ENCODE peak calls at places on chromosome 2, in ten cellular contexts. F, Y, E, A, I, T, V, O, D and H are unnamed samples.

GRCh38 chr2:10521356-10521755 is 73.2 kb upstream of the ODC1 start:
- DNase-seq in A (no peak), V (no peak), O (no peak), F (peak; percentile 33), I (peak; percentile 30), Y (no peak), T (peak; percentile 64), D (no peak), E (no peak), H (no peak)

GRCh38 chr2:204199357-204199756 is 262.8 kb downstream of the ICOS start:
- DNase-seq in D (no peak), E (no peak), O (no peak), T (no peak), V (no peak), A (no peak), Y (no peak), I (no peak), F (no peak), H (no peak)

GRCh38 chr2:164903214-164903613 is 52.1 kb downstream of the SLC38A11 start:
- DNase-seq in F (no peak), T (no peak), V (no peak), E (peak; percentile 56), I (no peak), A (peak; percentile 76), D (no peak), O (no peak), Y (no peak), H (no peak)

GRCh38 chr2:157810037-157810436 is 66.1 kb downstream of the ACVR1 start:
- DNase-seq in V (no peak), T (no peak), F (no peak), O (no peak), I (no peak), Y (no peak), A (peak; percentile 48), E (no peak), D (no peak), H (no peak)

GRCh38 chr2:191917430-191917881 is 70.6 kb upstream of the CAVIN2 start:
- DNase-seq in D (no peak), A (peak; percentile 12), Y (no peak), E (peak; percentile 11), V (no peak), F (no peak), T (no peak), O (no peak), I (no peak), H (no peak)

GRCh38 chr2:8457092-8457481 is 224.8 kb upstream of the ID2 start:
- DNase-seq in F (no peak), D (no peak), A (no peak), E (no peak), O (no peak), T (no peak), V (no peak), Y (no peak), I (peak; percentile 63), H (no peak)

GRCh38 chr2:127208313-127208712 is 11.8 kb downstream of the CYP27C1 start:
- DNase-seq in Y (no peak), A (peak; percentile 29), V (no peak), D (no peak), I (no peak), F (no peak), E (peak; percentile 22), T (peak; percentile 94), O (peak; percentile 39), H (no peak)

GRCh38 chr2:206219957-206220356 is 54.5 kb upstream of the ZDBF2 start:
- DNase-seq in I (no peak), V (no peak), T (no peak), O (no peak), E (no peak), D (no peak), Y (no peak), F (no peak), A (no peak), H (no peak)

GRCh38 chr2:201933792-201934229 is 99.8 kb upstream of the FZD7 start:
- DNase-seq in A (peak; percentile 50), V (no peak), T (peak; percentile 68), F (no peak), I (no peak), Y (peak; percentile 65), E (peak; percentile 52), O (no peak), D (no peak), H (no peak)

GRCh38 chr2:158756976-158757375 is 38.1 kb upstream of the DAPL1 start:
- DNase-seq in D (no peak), E (peak; percentile 79), F (no peak), O (no peak), Y (no peak), T (no peak), V (no peak), A (no peak), I (no peak), H (no peak)

GRCh38 chr2:113679457-113679856 is 52.4 kb downstream of the RABL2A start:
- DNase-seq in E (no peak), A (no peak), T (no peak), O (no peak), F (no peak), I (no peak), V (no peak), D (no peak), Y (no peak), H (no peak)

GRCh38 chr2:11762031-11762430 is 15.6 kb downstream of the LPIN1 start:
- DNase-seq in T (no peak), O (no peak), A (no peak), V (no peak), F (no peak), D (no peak), E (no peak), I (no peak), Y (no peak), H (no peak)

GRCh38 chr2:27572998-27573429 is 9.8 kb upstream of the ZNF512 start:
- DNase-seq in D (no peak), V (no peak), E (no peak), I (no peak), T (no peak), F (no peak), O (no peak), A (no peak), Y (no peak), H (no peak)

GRCh38 chr2:28664120-28664842 is 87.3 kb upstream of the PPP1CB start:
- DNase-seq in I (no peak), D (no peak), V (no peak), O (no peak), E (peak; percentile 44), A (peak; percentile 78), Y (no peak), T (peak; percentile 84), F (no peak), H (no peak)
- H3K9me3 ChIP-seq in I (no peaks in the 10 kb centered on the region), D (no peaks in the 10 kb centered on the region), V (no peaks in the 10 kb centered on the region), O (no peaks in the 10 kb centered on the region), E (no peaks in the 10 kb centered on the region), A (no peaks in the 10 kb centered on the region), Y (no peaks in the 10 kb centered on the region), T (no peaks in the 10 kb centered on the region), F (no peaks in the 10 kb centered on the region), H (no peaks in the 10 kb centered on the region)

DNA sequence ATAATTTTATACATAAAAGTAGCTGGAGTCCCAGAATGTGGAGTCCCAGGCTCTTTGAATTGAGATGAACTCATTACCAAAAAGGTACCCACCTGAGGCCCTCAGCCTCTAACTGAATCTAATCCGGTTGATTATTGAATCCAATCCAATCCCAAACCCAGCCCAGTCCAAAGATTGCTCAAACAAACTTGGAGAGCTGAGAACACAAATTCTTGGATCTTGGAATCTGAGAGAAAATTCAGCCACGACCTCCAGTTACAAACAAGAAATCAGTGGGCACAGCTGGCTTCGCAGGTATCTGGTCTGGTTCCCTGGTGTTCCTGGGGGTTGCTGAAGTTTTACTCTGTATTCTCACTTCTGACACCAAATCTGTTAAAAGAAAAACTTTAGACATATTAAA is 28.4 kb upstream of the RHOB start:
- DNase-seq in A (no peak), I (no peak), F (no peak), D (no peak), T (no peak), O (no peak), E (no peak), V (no peak), Y (no peak), H (no peak)
- H3K4me1 ChIP-seq in A (no peaks in the 10 kb centered on the region), I (no peaks in the 10 kb centered on the region), F (peaks cover 7% of the 10 kb centered on the region), D (peaks cover 24% of the 10 kb centered on the region), T (peaks cover 22% of the 10 kb centered on the region), O (peaks cover 17% of the 10 kb centered on the region), E (peaks cover 9% of the 10 kb centered on the region), V (no peaks in the 10 kb centered on the region), Y (peaks cover 24% of the 10 kb centered on the region), H (no peaks in the 10 kb centered on the region)

GRCh38 chr2:196613302-196613701 is 26.2 kb upstream of the CCDC150 start:
- DNase-seq in O (peak; percentile 9), F (no peak), D (no peak), V (no peak), A (no peak), Y (no peak), I (no peak), E (no peak), T (no peak), H (no peak)

GRCh38 chr2:196610796-196611195 is 28.7 kb upstream of the CCDC150 start:
- DNase-seq in V (no peak), D (no peak), Y (no peak), T (no peak), O (no peak), E (no peak), I (no peak), F (no peak), A (peak; percentile 56), H (no peak)

GRCh38 chr2:196607073-196607472 is 32.4 kb upstream of the CCDC150 start:
- DNase-seq in T (no peak), Y (no peak), A (peak; percentile 49), F (no peak), O (no peak), E (peak; percentile 21), I (no peak), D (no peak), V (no peak), H (no peak)

GRCh38 chr2:196606516-196606915 is 33.0 kb upstream of the CCDC150 start:
- DNase-seq in F (no peak), O (no peak), I (no peak), Y (no peak), A (no peak), D (no peak), T (no peak), V (no peak), E (no peak), H (no peak)

GRCh38 chr2:196609806-196610205 is 29.7 kb upstream of the CCDC150 start:
- DNase-seq in T (no peak), F (no peak), E (no peak), O (no peak), V (no peak), D (no peak), I (no peak), A (no peak), Y (no peak), H (no peak)
- H3K9me3 ChIP-seq in T (no peaks in the 10 kb centered on the region), F (no peaks in the 10 kb centered on the region), E (no peaks in the 10 kb centered on the region), O (no peaks in the 10 kb centered on the region), V (no peaks in the 10 kb centered on the region), D (no peaks in the 10 kb centered on the region), I (no peaks in the 10 kb centered on the region), A (no peaks in the 10 kb centered on the region), Y (no peaks in the 10 kb centered on the region), H (no peaks in the 10 kb centered on the region)

GRCh38 chr2:218329826-218330651 is 26.6 kb upstream of the CATIP start:
- DNase-seq in V (no peak), E (no peak), O (no peak), A (no peak), Y (no peak), F (no peak), T (no peak), D (no peak), I (no peak), H (no peak)
- H3K4me1 ChIP-seq in V (peaks cover 21% of the 10 kb centered on the region), E (no peaks in the 10 kb centered on the region), O (no peaks in the 10 kb centered on the region), A (peaks cover 61% of the 10 kb centered on the region), Y (no peaks in the 10 kb centered on the region), F (no peaks in the 10 kb centered on the region), T (peaks cover 4% of the 10 kb centered on the region), D (peaks cover 4% of the 10 kb centered on the region), I (peaks cover 9% of the 10 kb centered on the region), H (peaks cover 16% of the 10 kb centered on the region)

GRCh38 chr2:57828221-57828620 is 218.4 kb upstream of the VRK2 start:
- DNase-seq in E (no peak), D (no peak), O (no peak), A (no peak), Y (no peak), I (no peak), V (no peak), F (no peak), T (no peak), H (no peak)
- H3K9me3 ChIP-seq in E (no peaks in the 10 kb centered on the region), D (peaks cover 34% of the 10 kb centered on the region), O (no peaks in the 10 kb centered on the region), A (no peaks in the 10 kb centered on the region), Y (peaks cover 10% of the 10 kb centered on the region), I (no peaks in the 10 kb centered on the region), V (no peaks in the 10 kb centered on the region), F (peaks cover 31% of the 10 kb centered on the region), T (no peaks in the 10 kb centered on the region), H (peaks cover 3% of the 10 kb centered on the region)